ENCODE peak calls at places on chromosomes 3 and 15, in eight cellular contexts. P is T-helper 2 cell, J is HFFc6, B is HEK293T, C is GM10248, L is D341Med, Z is 8988T, T is BJ. X is an unnamed sample.

GRCh38 chr15:35397027-35397426 is 148.9 kb downstream of the DPH6 start:
- DNase-seq in B (no peak), J (no peak), Z (no peak), T (no peak), C (no peak), P (no peak), L (no peak), X (no peak)

GRCh38 chr3:62601238-62601856 is 228.0 kb upstream of the FEZF2 start:
- DNase-seq in C (no peak), Z (no peak), B (no peak), T (peak; percentile 62), J (peak; percentile 44), P (no peak), L (no peak), X (no peak)

GRCh38 chr15:43239732-43240491 is 19.1 kb upstream of the EPB42 start:
- DNase-seq in P (no peak), C (peak; percentile 64), J (no peak), T (no peak), B (no peak), Z (no peak), L (no peak), X (no peak)

GRCh38 chr3:33111581-33111980 is 2.2 kb upstream of the CRTAP start:
- DNase-seq in L (no peak), J (no peak), C (peak; percentile 48), Z (no peak), B (no peak), P (no peak), T (no peak), X (no peak)

GRCh38 chr3:191119415-191120295 is 79.4 kb upstream of the OSTN start:
- DNase-seq in C (no peak), Z (no peak), J (no peak), T (no peak), B (no peak), P (no peak), L (no peak), X (no peak)

GRCh38 chr3:73431136-73431933 is 193.4 kb downstream of the PDZRN3 start:
- DNase-seq in J (no peak), T (no peak), P (no peak), L (peak; percentile 56), C (no peak), Z (no peak), B (no peak), X (no peak)

GRCh38 chr3:59388555-59389280 is 338.9 kb upstream of the CFAP20DC start:
- DNase-seq in C (peak; percentile 38), L (no peak), Z (no peak), P (no peak), B (no peak), J (no peak), T (no peak), X (no peak)

GRCh38 chr3:110568246-110568645 is 503.4 kb upstream of the NECTIN3 start:
- DNase-seq in P (no peak), B (no peak), J (peak; percentile 82), T (peak; percentile 72), Z (no peak), L (no peak), C (no peak), X (no peak)

GRCh38 chr3:1469248-1469647 is 376.4 kb downstream of the CNTN6 start:
- DNase-seq in B (no peak), P (no peak), C (no peak), Z (no peak), T (no peak), L (no peak), J (no peak), X (no peak)

X was measured in erythroblast.